ENCODE peak calls at places on chromosomes 11 and 22, in nine cellular contexts. U is HCT116, K is A549, B is K562, F is SK-N-SH, I is GM12878, R is H1, N is WTC11, M is endothelial cell of umbilical vein. Q is an unnamed sample.

GRCh38 chr22:36224245-36224644 is 15.1 kb downstream of the APOL2 start:
- DNase-seq in U (no peak), K (no peak), B (no peak), F (no peak), I (no peak), R (no peak), N (no peak), M (no peak), Q (no peak)

GRCh38 chr22:40610329-40610850 is 26.1 kb downstream of the MRTFA start:
- DNase-seq in U (no peak), K (no peak), B (no peak), F (no peak), I (no peak), R (no peak), N (no peak), M (peak), Q (no peak)

GRCh38 chr11:11534981-11535380 is 86.8 kb downstream of the GALNT18 start:
- DNase-seq in U (no peak), K (no peak), B (no peak), F (no peak), I (no peak), R (no peak), N (no peak), M (no peak), Q (no peak)

GRCh38 chr22:17990942-17991341 is 33.4 kb downstream of the MICAL3 start:
- DNase-seq in U (no peak), K (no peak), B (no peak), F (no peak), I (no peak), R (no peak), N (no peak), M (no peak), Q (no peak)

GRCh38 chr22:46171940-46172339 is 21.6 kb downstream of the PPARA start:
- DNase-seq in U (peak), K (no peak), B (no peak), F (no peak), I (no peak), R (no peak), N (no peak), M (no peak), Q (no peak)

GRCh38 chr11:47355283-47356128 is 3.0 kb upstream of the MYBPC3 start:
- DNase-seq in U (peak), K (peak), B (peak), F (peak), I (no peak), R (peak), N (peak), M (peak), Q (peak)

GRCh38 chr11:132904566-132904965 is 627.7 kb downstream of the OPCML start:
- DNase-seq in U (no peak), K (no peak), B (no peak), F (no peak), I (no peak), R (no peak), N (no peak), M (no peak), Q (no peak)

GRCh38 chr11:36253238-36253637 is 36.0 kb downstream of the COMMD9 start:
- DNase-seq in U (no peak), K (no peak), B (no peak), F (peak), I (no peak), R (no peak), N (no peak), M (no peak), Q (no peak)

GRCh38 chr11:7600205-7600775 is 73.0 kb downstream of the CYB5R2 start:
- DNase-seq in U (peak), K (peak), B (no peak), F (no peak), I (no peak), R (no peak), N (no peak), M (peak), Q (peak)

GRCh38 chr22:30385913-30386312 is 1.3 kb downstream of the RNF215 start:
- DNase-seq in U (no peak), K (no peak), B (no peak), F (no peak), I (no peak), R (no peak), N (no peak), M (no peak), Q (no peak)

GRCh38 chr11:112706863-112707262 is 254.4 kb upstream of the NCAM1 start:
- DNase-seq in U (no peak), K (no peak), B (no peak), F (no peak), I (no peak), R (no peak), N (no peak), M (no peak), Q (no peak)

GRCh38 chr11:120399312-120399711 is 63.1 kb downstream of the ARHGEF12 start:
- DNase-seq in U (no peak), K (no peak), B (no peak), F (no peak), I (no peak), R (no peak), N (no peak), M (peak), Q (no peak)

GRCh38 chr22:42887114-42887513 is 30.0 kb upstream of the ARFGAP3 start:
- DNase-seq in U (no peak), K (no peak), B (no peak), F (no peak), I (no peak), R (no peak), N (no peak), M (no peak), Q (no peak)

GRCh38 chr11:57278721-57279095 is 41.7 kb upstream of the APLNR start:
- DNase-seq in U (no peak), K (no peak), B (no peak), F (no peak), I (no peak), R (no peak), N (no peak), M (no peak), Q (no peak)

GRCh38 chr22:41833369-41834004 is 582 bp downstream of the SREBF2 start:
- DNase-seq in U (no peak), K (no peak), B (peak), F (peak), I (no peak), R (no peak), N (peak), M (peak), Q (peak)

GRCh38 chr22:27962268-27963191 is 43.5 kb upstream of the PITPNB start:
- DNase-seq in U (no peak), K (no peak), B (no peak), F (no peak), I (no peak), R (no peak), N (no peak), M (peak), Q (no peak)

GRCh38 chr22:31893460-31893859 is 50.9 kb upstream of the YWHAH start:
- DNase-seq in U (no peak), K (no peak), B (no peak), F (no peak), I (no peak), R (no peak), N (no peak), M (no peak), Q (no peak)

GRCh38 chr11:1670928-1671371 is 26.0 kb upstream of the KRTAP5-6 start:
- DNase-seq in U (no peak), K (no peak), B (no peak), F (no peak), I (no peak), R (no peak), N (no peak), M (no peak), Q (no peak)

GRCh38 chr11:78731008-78731407 is 156.3 kb upstream of the NARS2 start:
- DNase-seq in U (no peak), K (no peak), B (no peak), F (no peak), I (no peak), R (no peak), N (no peak), M (no peak), Q (no peak)

GRCh38 chr22:36027579-36027959 is 1.1 kb downstream of the RBFOX2 start:
- DNase-seq in U (no peak), K (peak), B (no peak), F (no peak), I (no peak), R (no peak), N (no peak), M (no peak), Q (peak)

GRCh38 chr22:38239101-38239761 is 33.6 kb downstream of the TMEM184B start:
- DNase-seq in U (no peak), K (peak), B (no peak), F (no peak), I (no peak), R (no peak), N (no peak), M (peak), Q (no peak)

GRCh38 chr22:50308597-50308935 is 1.1 kb upstream of the PLXNB2 start:
- DNase-seq in U (no peak), K (no peak), B (peak), F (no peak), I (no peak), R (no peak), N (no peak), M (no peak), Q (peak)

GRCh38 chr22:35418088-35418487 is 18.1 kb downstream of the MCM5 start:
- DNase-seq in U (no peak), K (no peak), B (no peak), F (no peak), I (no peak), R (no peak), N (no peak), M (no peak), Q (no peak)

GRCh38 chr11:65516135-65516968 is 8.5 kb upstream of the SCYL1 start:
- DNase-seq in U (no peak), K (no peak), B (no peak), F (no peak), I (no peak), R (no peak), N (no peak), M (no peak), Q (peak)

GRCh38 chr11:2529173-2529572 is 84.4 kb downstream of the KCNQ1 start:
- DNase-seq in U (no peak), K (no peak), B (no peak), F (no peak), I (no peak), R (no peak), N (no peak), M (no peak), Q (no peak)

GRCh38 chr11:7665473-7666291 is 7.6 kb downstream of the CYB5R2 start:
- DNase-seq in U (peak), K (peak), B (peak), F (peak), I (peak), R (no peak), N (peak), M (peak), Q (peak)

GRCh38 chr11:86041975-86042378 is 26.9 kb downstream of the PICALM start:
- DNase-seq in U (peak), K (peak), B (peak), F (peak), I (peak), R (peak), N (peak), M (peak), Q (peak)

GRCh38 chr22:19057539-19057938 is 64.7 kb downstream of the DGCR2 start:
- DNase-seq in U (no peak), K (no peak), B (no peak), F (no peak), I (no peak), R (no peak), N (no peak), M (no peak), Q (no peak)

GRCh38 chr11:62614275-62614674 is 1.2 kb downstream of the ROM1 start:
- DNase-seq in U (no peak), K (no peak), B (peak), F (no peak), I (no peak), R (no peak), N (no peak), M (no peak), Q (no peak)

GRCh38 chr11:19642185-19642591 is 70.4 kb upstream of the NAV2 start:
- DNase-seq in U (no peak), K (no peak), B (no peak), F (no peak), I (no peak), R (no peak), N (no peak), M (no peak), Q (peak)

DNA sequence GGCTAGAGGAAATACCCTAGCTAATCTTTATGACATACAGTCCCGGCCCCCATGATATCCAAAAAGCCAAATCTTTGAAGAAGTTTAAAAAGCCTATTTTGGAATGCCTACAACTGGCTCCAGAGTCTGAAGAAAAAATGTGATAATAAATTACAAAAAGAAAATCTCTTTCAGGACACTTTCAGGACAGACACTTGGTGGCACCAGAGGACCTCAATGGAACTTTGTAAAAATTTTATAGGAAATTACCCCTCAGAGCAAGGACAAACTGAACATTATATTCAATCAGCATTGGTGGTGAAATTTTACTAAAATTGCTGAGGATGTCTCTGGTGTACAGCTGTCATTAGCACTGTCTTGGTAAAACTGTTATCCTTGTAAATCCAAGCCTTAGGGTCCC is 81.0 kb downstream of the CCDC73 start:
- DNase-seq in U (peak), K (no peak), B (no peak), F (no peak), I (no peak), R (no peak), N (no peak), M (no peak), Q (peak)
- TF ChIP-seq CTCF in U (peak), K (peak), B (peak), F (peak), I (peak), R (peak), N (no peak), M (no peak), Q (peak)

GRCh38 chr11:15744693-15745092 is 611.7 kb downstream of the SOX6 start:
- DNase-seq in U (no peak), K (no peak), B (no peak), F (no peak), I (no peak), R (no peak), N (no peak), M (no peak), Q (no peak)
- TF ChIP-seq MAX in U (no peak), K (no peak), B (no peak), F (no peak), I (no peak), R (no peak), N (no peak), M (no peak), Q (no peak)

GRCh38 chr11:63940786-63941185 is 2.0 kb downstream of the NAA40 start:
- DNase-seq in U (no peak), K (no peak), B (no peak), F (no peak), I (no peak), R (no peak), N (no peak), M (no peak), Q (peak)

GRCh38 chr11:63937713-63938480 is 905 bp upstream of the NAA40 start:
- DNase-seq in U (no peak), K (peak), B (peak), F (peak), I (no peak), R (no peak), N (peak), M (no peak), Q (peak)

GRCh38 chr11:63939351-63939920 is 634 bp downstream of the NAA40 start:
- DNase-seq in U (no peak), K (no peak), B (no peak), F (no peak), I (no peak), R (no peak), N (no peak), M (peak), Q (no peak)

GRCh38 chr11:63941901-63942300 is 3.1 kb downstream of the NAA40 start:
- DNase-seq in U (no peak), K (no peak), B (no peak), F (no peak), I (no peak), R (no peak), N (no peak), M (no peak), Q (no peak)

DNA sequence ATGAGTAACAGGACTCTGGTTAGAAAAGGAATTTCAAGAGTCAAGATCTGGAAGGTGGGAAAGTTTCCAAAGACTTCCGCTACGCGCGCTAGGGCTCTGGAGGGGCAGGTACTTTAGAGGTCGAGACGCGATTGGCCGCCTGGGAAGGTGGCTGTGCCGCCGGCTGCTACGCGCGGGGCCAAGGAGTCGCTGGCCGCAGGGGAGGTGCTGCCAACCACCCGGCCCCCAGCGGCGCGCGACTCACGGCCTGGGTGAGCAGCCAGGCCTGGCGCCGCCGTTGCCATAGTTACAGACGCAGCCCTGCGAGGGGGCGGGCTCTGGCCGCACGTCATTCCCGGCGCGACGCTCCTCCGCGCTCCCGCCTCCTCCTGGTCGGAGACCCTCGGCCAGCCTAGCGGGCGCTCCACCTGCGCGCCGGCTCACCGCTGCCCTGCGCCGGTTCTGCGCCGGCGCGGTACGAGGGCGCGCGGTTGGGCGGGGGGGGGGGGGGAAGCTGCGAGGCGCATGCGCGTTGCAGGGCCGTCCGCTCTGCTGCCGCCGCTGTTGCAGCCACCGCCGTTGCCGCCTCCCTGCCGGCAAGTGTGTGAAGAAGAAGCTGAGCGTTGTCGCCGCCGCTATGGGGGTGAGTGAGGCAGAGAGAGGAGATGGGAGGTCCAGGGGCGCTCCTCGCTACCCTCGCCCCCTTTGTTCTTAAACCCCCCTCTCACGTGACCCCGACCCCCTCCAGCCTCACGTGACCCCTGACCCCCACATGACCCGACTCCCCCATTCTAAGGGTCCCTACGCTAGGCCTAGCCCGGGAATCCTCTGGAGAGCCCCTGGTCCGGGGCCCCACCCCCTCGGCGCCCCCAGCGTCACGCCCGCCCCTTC is at the start of gene NAA40:
- DNase-seq in U (peak), K (peak), B (peak), F (peak), I (peak), R (peak), N (peak), M (peak), Q (peak)
- TF ChIP-seq CTCF in U (no peak), K (no peak), B (no peak), F (no peak), I (no peak), R (peak), N (no peak), M (peak), Q (no peak)

GRCh38 chr11:115959098-115959497 is 454.9 kb upstream of the CADM1 start:
- DNase-seq in U (no peak), K (no peak), B (no peak), F (peak), I (no peak), R (no peak), N (no peak), M (no peak), Q (no peak)

GRCh38 chr11:115961168-115962003 is 457.2 kb upstream of the CADM1 start:
- DNase-seq in U (no peak), K (no peak), B (no peak), F (no peak), I (no peak), R (no peak), N (no peak), M (no peak), Q (no peak)

GRCh38 chr11:115963170-115963569 is 459.0 kb upstream of the CADM1 start:
- DNase-seq in U (no peak), K (no peak), B (no peak), F (no peak), I (no peak), R (no peak), N (no peak), M (no peak), Q (no peak)

GRCh38 chr11:115964091-115964490 is 459.9 kb upstream of the CADM1 start:
- DNase-seq in U (no peak), K (no peak), B (no peak), F (no peak), I (no peak), R (no peak), N (no peak), M (no peak), Q (no peak)

GRCh38 chr11:115958089-115959000 is 454.1 kb upstream of the CADM1 start:
- DNase-seq in U (no peak), K (no peak), B (no peak), F (no peak), I (no peak), R (no peak), N (peak), M (no peak), Q (no peak)
- TF ChIP-seq MAX in U (no peak), K (no peak), B (no peak), F (no peak), I (no peak), R (no peak), N (no peak), M (no peak), Q (no peak)

GRCh38 chr11:68450711-68451110 is 9.8 kb upstream of the PPP6R3 start:
- DNase-seq in U (no peak), K (no peak), B (no peak), F (no peak), I (no peak), R (no peak), N (no peak), M (no peak), Q (no peak)
- TF ChIP-seq CTCF in U (no peak), K (no peak), B (no peak), F (no peak), I (no peak), R (no peak), N (no peak), M (no peak), Q (no peak)

GRCh38 chr11:128232588-128232987 is 354.8 kb downstream of the ETS1 start:
- DNase-seq in U (no peak), K (no peak), B (no peak), F (no peak), I (no peak), R (no peak), N (no peak), M (no peak), Q (no peak)
- TF ChIP-seq MAX in U (no peak), K (no peak), B (no peak), F (no peak), I (no peak), R (no peak), N (no peak), M (no peak), Q (no peak)